ENCODE peak calls at places on chromosomes 5 and 9, in four cellular contexts. I is stomach, S is AG08396, B is activated T-cell treated with anti-CD3 and anti-CD28 coated beads for 1 hour. C is an unnamed sample.

GRCh38 chr5:89524785-89525184 is 641.8 kb upstream of the MEF2C start:
- DNase-seq in I (no peak), S (no peak), B (no peak), C (no peak)

GRCh38 chr5:156532921-156533320 is 206.0 kb downstream of the SGCD start:
- DNase-seq in I (no peak), S (no peak), B (no peak), C (no peak)

GRCh38 chr9:93949073-93949693 is 6.0 kb downstream of the BARX1 start:
- DNase-seq in S (no peak), B (no peak), I (no peak), C (no peak)

GRCh38 chr5:15794117-15794985 is 294.4 kb downstream of the FBXL7 start:
- DNase-seq in B (no peak), I (no peak), S (no peak), C (peak)

GRCh38 chr9:74838351-74838750 is 49.4 kb downstream of the TRPM6 start:
- DNase-seq in B (no peak), S (no peak), I (no peak), C (no peak)

GRCh38 chr5:33894566-33894965 is 2.8 kb upstream of the ADAMTS12 start:
- DNase-seq in I (no peak), B (no peak), S (peak), C (no peak)

GRCh38 chr5:101904736-101905135 is 391.3 kb downstream of the SLCO4C1 start:
- DNase-seq in I (no peak), S (no peak), B (no peak), C (peak)

GRCh38 chr9:91659529-91660294 is 236.1 kb upstream of the NFIL3 start:
- DNase-seq in B (no peak), I (no peak), S (peak), C (no peak)

GRCh38 chr9:131420913-131421312 is 27.0 kb downstream of the PRRC2B start:
- DNase-seq in S (no peak), I (no peak), B (no peak), C (no peak)

C was measured in globus pallidus.